ENCODE peak calls at places on chromosomes 6 and 20, in nine cellular contexts. One of them, this sample, is unnamed.

GRCh38 chr6:39196648-39197047 is 32.6 kb downstream of the KCNK5 start:
- DNase-seq in upper lobe of left lung: no peak
- DNase-seq in ovary: no peak
- DNase-seq in esophagus squamous epithelium: no peak
- DNase-seq in testis: no peak
- DNase-seq in A549: no peak
- DNase-seq in HCT116: no peak
- DNase-seq in spleen: no peak
- DNase-seq in IMR-90: no peak
- DNase-seq in this sample: no peak

GRCh38 chr6:165403006-165403405 is 93.6 kb upstream of the C6orf118 start:
- DNase-seq in testis: no peak
- DNase-seq in HCT116: no peak
- DNase-seq in IMR-90: no peak
- DNase-seq in spleen: no peak
- DNase-seq in ovary: no peak
- DNase-seq in upper lobe of left lung: no peak
- DNase-seq in A549: no peak
- DNase-seq in esophagus squamous epithelium: no peak
- DNase-seq in this sample: no peak

GRCh38 chr20:8362457-8362856 is 230.4 kb downstream of the PLCB1 start:
- DNase-seq in A549: no peak
- DNase-seq in spleen: no peak
- DNase-seq in esophagus squamous epithelium: no peak
- DNase-seq in testis: no peak
- DNase-seq in ovary: no peak
- DNase-seq in HCT116: no peak
- DNase-seq in upper lobe of left lung: no peak
- DNase-seq in IMR-90: no peak
- DNase-seq in this sample: no peak

GRCh38 chr6:26349964-26350857 is 14.8 kb upstream of the BTN3A2 start:
- DNase-seq in HCT116: no peak
- DNase-seq in ovary: peak
- DNase-seq in testis: peak
- DNase-seq in esophagus squamous epithelium: no peak
- DNase-seq in A549: no peak
- DNase-seq in upper lobe of left lung: no peak
- DNase-seq in IMR-90: no peak
- DNase-seq in spleen: no peak
- DNase-seq in this sample: no peak

GRCh38 chr6:5132741-5133140 is 47.6 kb downstream of the PPP1R3G start:
- DNase-seq in HCT116: no peak
- DNase-seq in esophagus squamous epithelium: no peak
- DNase-seq in ovary: peak
- DNase-seq in spleen: peak
- DNase-seq in IMR-90: peak
- DNase-seq in A549: no peak
- DNase-seq in testis: peak
- DNase-seq in upper lobe of left lung: peak
- DNase-seq in this sample: peak

GRCh38 chr6:628772-629171 is 28.1 kb downstream of the HUS1B start:
- DNase-seq in A549: no peak
- DNase-seq in upper lobe of left lung: no peak
- DNase-seq in ovary: no peak
- DNase-seq in IMR-90: no peak
- DNase-seq in esophagus squamous epithelium: no peak
- DNase-seq in testis: no peak
- DNase-seq in HCT116: no peak
- DNase-seq in spleen: no peak
- DNase-seq in this sample: no peak

GRCh38 chr20:2798814-2799213 is 1.6 kb downstream of the CPXM1 start:
- DNase-seq in A549: no peak
- DNase-seq in spleen: no peak
- DNase-seq in IMR-90: peak
- DNase-seq in upper lobe of left lung: no peak
- DNase-seq in testis: no peak
- DNase-seq in HCT116: no peak
- DNase-seq in ovary: no peak
- DNase-seq in esophagus squamous epithelium: no peak
- DNase-seq in this sample: no peak

GRCh38 chr6:57284056-57284455 is 33.4 kb upstream of the PRIM2 start:
- DNase-seq in HCT116: no peak
- DNase-seq in A549: no peak
- DNase-seq in ovary: no peak
- DNase-seq in IMR-90: peak
- DNase-seq in upper lobe of left lung: no peak
- DNase-seq in testis: no peak
- DNase-seq in esophagus squamous epithelium: no peak
- DNase-seq in spleen: no peak
- DNase-seq in this sample: no peak

GRCh38 chr6:70889270-70889669 is 67.6 kb downstream of the B3GAT2 start:
- DNase-seq in A549: no peak
- DNase-seq in HCT116: no peak
- DNase-seq in esophagus squamous epithelium: no peak
- DNase-seq in upper lobe of left lung: no peak
- DNase-seq in ovary: no peak
- DNase-seq in spleen: no peak
- DNase-seq in IMR-90: no peak
- DNase-seq in testis: no peak
- DNase-seq in this sample: no peak

GRCh38 chr20:41532935-41533334 is 85.2 kb downstream of the CHD6 start:
- DNase-seq in A549: no peak
- DNase-seq in spleen: no peak
- DNase-seq in testis: no peak
- DNase-seq in upper lobe of left lung: no peak
- DNase-seq in ovary: no peak
- DNase-seq in HCT116: no peak
- DNase-seq in IMR-90: no peak
- DNase-seq in esophagus squamous epithelium: no peak
- DNase-seq in this sample: no peak

GRCh38 chr6:126312013-126312665 is 27.8 kb upstream of the CENPW start:
- DNase-seq in IMR-90: no peak
- DNase-seq in esophagus squamous epithelium: no peak
- DNase-seq in spleen: no peak
- DNase-seq in HCT116: peak
- DNase-seq in A549: peak
- DNase-seq in testis: no peak
- DNase-seq in ovary: no peak
- DNase-seq in upper lobe of left lung: no peak
- DNase-seq in this sample: no peak

GRCh38 chr20:41317536-41318270 is at the start of gene ZHX3:
- DNase-seq in upper lobe of left lung: peak
- DNase-seq in esophagus squamous epithelium: peak
- DNase-seq in ovary: peak
- DNase-seq in IMR-90: peak
- DNase-seq in A549: peak
- DNase-seq in testis: peak
- DNase-seq in HCT116: peak
- DNase-seq in spleen: peak
- DNase-seq in this sample: peak

GRCh38 chr6:77467038-77467437 is 3.7 kb upstream of the HTR1B start:
- DNase-seq in ovary: no peak
- DNase-seq in spleen: no peak
- DNase-seq in testis: peak
- DNase-seq in upper lobe of left lung: no peak
- DNase-seq in HCT116: no peak
- DNase-seq in IMR-90: peak
- DNase-seq in A549: no peak
- DNase-seq in esophagus squamous epithelium: no peak
- DNase-seq in this sample: no peak

GRCh38 chr6:12013368-12013617 is 1.2 kb downstream of the HIVEP1 start:
- DNase-seq in upper lobe of left lung: no peak
- DNase-seq in HCT116: no peak
- DNase-seq in IMR-90: no peak
- DNase-seq in esophagus squamous epithelium: no peak
- DNase-seq in testis: no peak
- DNase-seq in spleen: no peak
- DNase-seq in A549: no peak
- DNase-seq in ovary: no peak
- DNase-seq in this sample: no peak

GRCh38 chr6:88535296-88535695 is 369.1 kb upstream of the CNR1 start:
- DNase-seq in IMR-90: no peak
- DNase-seq in esophagus squamous epithelium: no peak
- DNase-seq in spleen: no peak
- DNase-seq in testis: no peak
- DNase-seq in upper lobe of left lung: no peak
- DNase-seq in HCT116: no peak
- DNase-seq in A549: no peak
- DNase-seq in ovary: no peak
- DNase-seq in this sample: no peak

GRCh38 chr6:119148825-119149525 is 70.5 kb upstream of the FAM184A start:
- DNase-seq in esophagus squamous epithelium: no peak
- DNase-seq in testis: no peak
- DNase-seq in A549: no peak
- DNase-seq in ovary: no peak
- DNase-seq in upper lobe of left lung: no peak
- DNase-seq in IMR-90: peak
- DNase-seq in HCT116: no peak
- DNase-seq in spleen: no peak
- DNase-seq in this sample: no peak

GRCh38 chr6:163406320-163406719 is 8.2 kb upstream of the QKI start:
- DNase-seq in ovary: no peak
- DNase-seq in HCT116: no peak
- DNase-seq in upper lobe of left lung: no peak
- DNase-seq in A549: no peak
- DNase-seq in testis: no peak
- DNase-seq in spleen: no peak
- DNase-seq in esophagus squamous epithelium: no peak
- DNase-seq in IMR-90: no peak
- DNase-seq in this sample: no peak

GRCh38 chr6:163404825-163405265 is 9.7 kb upstream of the QKI start:
- DNase-seq in testis: no peak
- DNase-seq in A549: no peak
- DNase-seq in upper lobe of left lung: peak
- DNase-seq in esophagus squamous epithelium: no peak
- DNase-seq in ovary: no peak
- DNase-seq in IMR-90: no peak
- DNase-seq in HCT116: no peak
- DNase-seq in spleen: peak
- DNase-seq in this sample: peak

GRCh38 chr6:163406830-163407229 is 7.7 kb upstream of the QKI start:
- DNase-seq in IMR-90: no peak
- DNase-seq in HCT116: no peak
- DNase-seq in A549: no peak
- DNase-seq in upper lobe of left lung: no peak
- DNase-seq in ovary: no peak
- DNase-seq in testis: no peak
- DNase-seq in spleen: no peak
- DNase-seq in esophagus squamous epithelium: no peak
- DNase-seq in this sample: no peak

GRCh38 chr6:163408352-163408991 is 6.0 kb upstream of the QKI start:
- DNase-seq in upper lobe of left lung: no peak
- DNase-seq in spleen: no peak
- DNase-seq in ovary: no peak
- DNase-seq in A549: peak
- DNase-seq in IMR-90: no peak
- DNase-seq in testis: no peak
- DNase-seq in esophagus squamous epithelium: no peak
- DNase-seq in HCT116: no peak
- DNase-seq in this sample: no peak

DNA sequence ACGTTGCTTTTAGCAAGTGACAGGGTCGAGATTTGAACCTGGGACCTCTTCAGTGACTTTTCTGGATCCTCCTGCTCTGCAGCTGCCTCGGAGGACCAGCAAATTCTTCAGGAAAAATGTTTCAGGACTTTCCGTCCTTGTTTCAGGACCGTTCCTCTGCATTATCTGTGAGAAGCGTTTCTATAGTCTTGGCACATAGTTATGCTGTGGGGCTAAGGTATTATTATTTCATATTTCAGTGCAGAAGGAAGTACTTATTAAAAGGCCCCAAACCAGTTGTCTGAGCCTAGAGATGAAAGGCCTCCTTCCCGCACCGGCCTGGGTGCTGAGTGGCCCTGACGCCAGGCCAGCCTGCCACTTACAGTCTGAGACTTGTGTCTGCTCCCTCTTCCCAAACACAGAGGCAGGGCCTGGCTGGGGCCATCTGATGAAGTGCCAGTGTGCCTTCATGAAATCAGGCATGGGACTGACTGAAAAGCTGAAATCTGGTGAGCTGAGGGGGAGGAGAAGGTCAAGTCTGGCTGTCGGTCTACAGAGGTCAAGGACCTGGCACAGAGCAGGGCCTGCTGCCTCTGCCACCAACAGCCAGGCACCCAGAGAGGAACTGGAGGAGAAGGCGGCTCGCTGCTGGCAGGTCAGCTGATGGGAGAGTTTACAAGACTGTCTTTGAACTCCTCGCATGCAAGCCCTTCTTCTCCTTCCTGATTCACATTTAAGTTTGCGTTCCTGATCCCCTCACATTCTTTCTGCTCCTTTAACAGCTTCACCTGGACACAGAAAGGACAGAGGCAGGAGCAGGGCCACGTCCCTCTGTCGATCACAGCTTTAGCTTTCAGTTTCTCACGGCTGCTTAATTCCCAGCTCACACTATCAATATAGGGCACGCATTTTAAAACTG is 8.9 kb upstream of the QKI start:
- DNase-seq in spleen: peak
- DNase-seq in ovary: peak
- DNase-seq in esophagus squamous epithelium: no peak
- DNase-seq in A549: no peak
- DNase-seq in HCT116: no peak
- DNase-seq in testis: peak
- DNase-seq in upper lobe of left lung: peak
- DNase-seq in IMR-90: no peak
- DNase-seq in this sample: peak
- TF ChIP-seq POLR2A in spleen: no peak
- TF ChIP-seq POLR2A in ovary: no peak
- TF ChIP-seq POLR2A in esophagus squamous epithelium: no peak
- TF ChIP-seq POLR2A in A549: no peak
- TF ChIP-seq POLR2A in HCT116: no peak
- TF ChIP-seq POLR2A in testis: no peak
- TF ChIP-seq POLR2A in upper lobe of left lung: no peak
- TF ChIP-seq POLR2A in IMR-90: no peak
- TF ChIP-seq POLR2A in this sample: no peak

GRCh38 chr20:43247361-43247760 is 57.7 kb upstream of the PTPRT start:
- DNase-seq in A549: no peak
- DNase-seq in upper lobe of left lung: no peak
- DNase-seq in IMR-90: no peak
- DNase-seq in ovary: no peak
- DNase-seq in spleen: no peak
- DNase-seq in testis: no peak
- DNase-seq in HCT116: no peak
- DNase-seq in esophagus squamous epithelium: no peak
- DNase-seq in this sample: no peak
- TF ChIP-seq POLR2A in A549: no peak
- TF ChIP-seq POLR2A in upper lobe of left lung: no peak
- TF ChIP-seq POLR2A in IMR-90: no peak
- TF ChIP-seq POLR2A in ovary: no peak
- TF ChIP-seq POLR2A in spleen: no peak
- TF ChIP-seq POLR2A in testis: no peak
- TF ChIP-seq POLR2A in HCT116: no peak
- TF ChIP-seq POLR2A in esophagus squamous epithelium: no peak
- TF ChIP-seq POLR2A in this sample: no peak

GRCh38 chr6:98039443-98039842 is 756.4 kb upstream of the MMS22L start:
- DNase-seq in testis: no peak
- DNase-seq in IMR-90: no peak
- DNase-seq in spleen: no peak
- DNase-seq in HCT116: no peak
- DNase-seq in ovary: no peak
- DNase-seq in upper lobe of left lung: no peak
- DNase-seq in esophagus squamous epithelium: no peak
- DNase-seq in A549: no peak
- DNase-seq in this sample: no peak
- TF ChIP-seq POLR2A in testis: no peak
- TF ChIP-seq POLR2A in IMR-90: no peak
- TF ChIP-seq POLR2A in spleen: no peak
- TF ChIP-seq POLR2A in HCT116: no peak
- TF ChIP-seq POLR2A in ovary: no peak
- TF ChIP-seq POLR2A in upper lobe of left lung: no peak
- TF ChIP-seq POLR2A in esophagus squamous epithelium: no peak
- TF ChIP-seq POLR2A in A549: no peak
- TF ChIP-seq POLR2A in this sample: no peak

GRCh38 chr20:32468860-32469259 is 110.7 kb downstream of the ASXL1 start:
- DNase-seq in spleen: no peak
- DNase-seq in HCT116: no peak
- DNase-seq in testis: no peak
- DNase-seq in esophagus squamous epithelium: no peak
- DNase-seq in ovary: no peak
- DNase-seq in IMR-90: no peak
- DNase-seq in A549: no peak
- DNase-seq in upper lobe of left lung: no peak
- DNase-seq in this sample: no peak
- TF ChIP-seq POLR2A in spleen: no peak
- TF ChIP-seq POLR2A in HCT116: no peak
- TF ChIP-seq POLR2A in testis: no peak
- TF ChIP-seq POLR2A in esophagus squamous epithelium: no peak
- TF ChIP-seq POLR2A in ovary: no peak
- TF ChIP-seq POLR2A in IMR-90: no peak
- TF ChIP-seq POLR2A in A549: no peak
- TF ChIP-seq POLR2A in upper lobe of left lung: no peak
- TF ChIP-seq POLR2A in this sample: no peak